ENCODE peak calls at places on chromosome 7, in seven cellular contexts. F is CD8-positive, alpha-beta T cell; Z is AG09309; Y is stimulated activated CD4-positive, alpha-beta T cell treated with anti-CD3 and anti-CD28 coated beads, Interleukin-15, amount 100 ng/mL, for 24 hours; Q is smooth muscle cell of the brain vasculature; V is activated effector memory CD4-positive, alpha-beta T cell treated with anti-CD3 and anti-CD28 coated beads, Interleukin-2, amount 50 U/mL, for 16 hours; N is pancreas. R is an unnamed sample.

GRCh38 chr7:24197852-24198251 is 86.1 kb upstream of the NPY start:
- DNase-seq in Y (no peak), Q (no peak), N (no peak), F (no peak), V (no peak), Z (no peak), R (no peak)

GRCh38 chr7:23247101-23247601 is 576 bp downstream of the GPNMB start:
- DNase-seq in F (no peak), Q (no peak), Y (no peak), N (no peak), Z (no peak), V (no peak), R (no peak)

GRCh38 chr7:14837216-14837615 is 65.3 kb downstream of the DGKB start:
- DNase-seq in F (no peak), V (no peak), N (no peak), Z (no peak), Y (no peak), Q (no peak), R (no peak)

GRCh38 chr7:41792099-41792498 is 89.2 kb upstream of the INHBA start:
- DNase-seq in Z (peak; percentile 17), N (no peak), V (no peak), Y (no peak), F (no peak), Q (no peak), R (no peak)

GRCh38 chr7:121406866-121407439 is 10.8 kb upstream of the FAM3C start:
- DNase-seq in Y (no peak), F (no peak), Q (no peak), Z (no peak), N (no peak), V (no peak), R (no peak)

GRCh38 chr7:25662881-25663588 is 434.7 kb upstream of the NPVF start:
- DNase-seq in F (no peak), V (no peak), Q (no peak), N (no peak), Z (no peak), Y (no peak), R (no peak)

GRCh38 chr7:771241-772004 is 44.3 kb upstream of the PRKAR1B start:
- DNase-seq in V (no peak), N (peak; percentile 92), Q (no peak), Z (no peak), F (no peak), Y (peak; percentile 18), R (no peak)

GRCh38 chr7:2032030-2032875 is 200.5 kb downstream of the MAD1L1 start:
- DNase-seq in Q (no peak), V (peak; percentile 56), N (peak; percentile 25), F (no peak), Z (no peak), Y (no peak), R (no peak)

GRCh38 chr7:96397936-96398596 is 76.2 kb upstream of the SLC25A13 start:
- DNase-seq in Z (no peak), Y (no peak), V (no peak), F (no peak), Q (no peak), N (no peak), R (no peak)

GRCh38 chr7:46015107-46015868 is 94.2 kb upstream of the IGFBP3 start:
- DNase-seq in Q (peak; percentile 50), F (no peak), V (no peak), Y (no peak), Z (no peak), N (no peak), R (no peak)

GRCh38 chr7:135169936-135170222 is 628 bp downstream of the CYREN start:
- DNase-seq in F (no peak), N (no peak), Q (no peak), Z (no peak), V (peak; percentile 76), Y (no peak), R (no peak)

GRCh38 chr7:38669965-38670520 is 38.9 kb upstream of the AMPH start:
- DNase-seq in Z (no peak), Q (no peak), V (no peak), F (no peak), N (no peak), Y (no peak), R (no peak)

GRCh38 chr7:77565917-77566316 is 28.8 kb downstream of the PTPN12 start:
- DNase-seq in V (no peak), N (no peak), Q (no peak), F (no peak), Y (no peak), Z (peak; percentile 59), R (no peak)

GRCh38 chr7:31651800-31652326 is 35.2 kb upstream of the PPP1R17 start:
- DNase-seq in Q (no peak), Z (no peak), F (no peak), V (no peak), Y (no peak), N (no peak), R (no peak)

GRCh38 chr7:143384148-143384547 is 3.0 kb downstream of the ZYX start:
- DNase-seq in N (no peak), Y (no peak), F (no peak), Z (no peak), V (no peak), Q (no peak), R (no peak)

GRCh38 chr7:121739465-121739864 is 133.5 kb upstream of the PTPRZ1 start:
- DNase-seq in F (no peak), V (no peak), N (no peak), Z (no peak), Y (no peak), Q (no peak), R (no peak)

GRCh38 chr7:732094-732541 is 5.0 kb upstream of the PRKAR1B start:
- DNase-seq in Y (no peak), Z (no peak), F (no peak), Q (no peak), V (peak; percentile 68), N (peak; percentile 74), R (no peak)

GRCh38 chr7:20329389-20330175 is 1.1 kb upstream of the ITGB8 start:
- DNase-seq in N (peak; percentile 66), Q (no peak), F (no peak), Z (no peak), V (no peak), Y (peak; percentile 16), R (no peak)

GRCh38 chr7:101126651-101127459 is at the start of gene SERPINE1:
- DNase-seq in Q (peak; percentile 99), N (peak; percentile 44), Y (peak; percentile 57), V (peak; percentile 75), Z (peak; percentile 99), F (peak; percentile 53), R (peak; percentile 97)

GRCh38 chr7:64544010-64544409 is 18.9 kb downstream of the ZNF680 start:
- DNase-seq in Z (no peak), F (no peak), V (no peak), Q (no peak), Y (no peak), N (no peak), R (no peak)

GRCh38 chr7:17779381-17779780 is 160.9 kb downstream of the SNX13 start:
- DNase-seq in N (no peak), Y (no peak), V (no peak), Z (no peak), F (no peak), Q (no peak), R (no peak)

GRCh38 chr7:92685146-92686042 is 95.2 kb upstream of the FAM133B start:
- DNase-seq in V (peak; percentile 85), Y (peak; percentile 67), Z (no peak), N (no peak), F (peak; percentile 39), Q (no peak), R (no peak)

GRCh38 chr7:98828368-98828767 is 41.4 kb downstream of the TMEM130 start:
- DNase-seq in N (no peak), Y (no peak), Q (no peak), V (no peak), F (no peak), Z (no peak), R (no peak)

GRCh38 chr7:105305633-105306032 is 83.1 kb downstream of the SRPK2 start:
- DNase-seq in Y (no peak), N (no peak), Z (no peak), V (no peak), Q (no peak), F (no peak), R (no peak)

R was measured in amniotic stem cell.